ENCODE peak calls at places on chromosomes 2 and 18, in eight cellular contexts. One of them, this sample, is unnamed.

GRCh38 chr2:23993736-23994269 is 16.1 kb upstream of the MFSD2B start:
- DNase-seq in EH: peak; percentile 19
- DNase-seq in M059J: no peak
- DNase-seq in HCT116: no peak
- DNase-seq in NCI-H1092 treated with DMSO at 0.1 percent for 48 hours: no peak
- DNase-seq in NCI-H1694 treated with DMSO at 0.1 percent for 48 hours: no peak
- DNase-seq in LoVo: no peak
- DNase-seq in CD8-positive, alpha-beta T cell: no peak
- DNase-seq in this sample: no peak

GRCh38 chr18:74476154-74476553 is 19.0 kb upstream of the DIPK1C start:
- DNase-seq in LoVo: no peak
- DNase-seq in NCI-H1092 treated with DMSO at 0.1 percent for 48 hours: no peak
- DNase-seq in CD8-positive, alpha-beta T cell: no peak
- DNase-seq in M059J: no peak
- DNase-seq in HCT116: no peak
- DNase-seq in EH: peak; percentile 19
- DNase-seq in NCI-H1694 treated with DMSO at 0.1 percent for 48 hours: peak; percentile 8
- DNase-seq in this sample: no peak

GRCh38 chr18:57008001-57008686 is 138.7 kb upstream of the BOD1L2 start:
- DNase-seq in CD8-positive, alpha-beta T cell: no peak
- DNase-seq in M059J: no peak
- DNase-seq in NCI-H1694 treated with DMSO at 0.1 percent for 48 hours: no peak
- DNase-seq in EH: no peak
- DNase-seq in NCI-H1092 treated with DMSO at 0.1 percent for 48 hours: no peak
- DNase-seq in LoVo: no peak
- DNase-seq in HCT116: no peak
- DNase-seq in this sample: no peak

GRCh38 chr18:47248610-47249343 is 2.7 kb downstream of the SKOR2 start:
- DNase-seq in LoVo: no peak
- DNase-seq in CD8-positive, alpha-beta T cell: no peak
- DNase-seq in HCT116: no peak
- DNase-seq in NCI-H1092 treated with DMSO at 0.1 percent for 48 hours: no peak
- DNase-seq in EH: no peak
- DNase-seq in M059J: no peak
- DNase-seq in NCI-H1694 treated with DMSO at 0.1 percent for 48 hours: no peak
- DNase-seq in this sample: no peak

GRCh38 chr2:226057914-226058313 is 658.4 kb downstream of the NYAP2 start:
- DNase-seq in M059J: no peak
- DNase-seq in CD8-positive, alpha-beta T cell: no peak
- DNase-seq in NCI-H1694 treated with DMSO at 0.1 percent for 48 hours: no peak
- DNase-seq in HCT116: no peak
- DNase-seq in LoVo: no peak
- DNase-seq in EH: no peak
- DNase-seq in NCI-H1092 treated with DMSO at 0.1 percent for 48 hours: no peak
- DNase-seq in this sample: no peak

GRCh38 chr18:9147440-9148238 is 11.1 kb downstream of the ANKRD12 start:
- DNase-seq in HCT116: peak; percentile 48
- DNase-seq in CD8-positive, alpha-beta T cell: no peak
- DNase-seq in M059J: peak; percentile 69
- DNase-seq in EH: peak; percentile 78
- DNase-seq in NCI-H1694 treated with DMSO at 0.1 percent for 48 hours: peak; percentile 65
- DNase-seq in NCI-H1092 treated with DMSO at 0.1 percent for 48 hours: peak; percentile 39
- DNase-seq in LoVo: peak; percentile 62
- DNase-seq in this sample: peak; percentile 10

GRCh38 chr2:9782197-9782719 is 61.0 kb upstream of the TAF1B start:
- DNase-seq in CD8-positive, alpha-beta T cell: no peak
- DNase-seq in NCI-H1092 treated with DMSO at 0.1 percent for 48 hours: no peak
- DNase-seq in HCT116: no peak
- DNase-seq in NCI-H1694 treated with DMSO at 0.1 percent for 48 hours: no peak
- DNase-seq in M059J: peak; percentile 69
- DNase-seq in LoVo: no peak
- DNase-seq in EH: no peak
- DNase-seq in this sample: peak; percentile 37

GRCh38 chr2:62738981-62739936 is 33.7 kb downstream of the EHBP1 start:
- DNase-seq in HCT116: no peak
- DNase-seq in NCI-H1092 treated with DMSO at 0.1 percent for 48 hours: no peak
- DNase-seq in EH: no peak
- DNase-seq in NCI-H1694 treated with DMSO at 0.1 percent for 48 hours: no peak
- DNase-seq in M059J: no peak
- DNase-seq in CD8-positive, alpha-beta T cell: no peak
- DNase-seq in LoVo: no peak
- DNase-seq in this sample: no peak

GRCh38 chr2:3073721-3074120 is 303.9 kb downstream of the EIPR1 start:
- DNase-seq in M059J: no peak
- DNase-seq in CD8-positive, alpha-beta T cell: no peak
- DNase-seq in EH: no peak
- DNase-seq in LoVo: no peak
- DNase-seq in HCT116: no peak
- DNase-seq in NCI-H1092 treated with DMSO at 0.1 percent for 48 hours: no peak
- DNase-seq in NCI-H1694 treated with DMSO at 0.1 percent for 48 hours: no peak
- DNase-seq in this sample: no peak

GRCh38 chr2:218030409-218031195 is 27.8 kb upstream of the TNS1 start:
- DNase-seq in NCI-H1092 treated with DMSO at 0.1 percent for 48 hours: no peak
- DNase-seq in LoVo: no peak
- DNase-seq in CD8-positive, alpha-beta T cell: peak; percentile 41
- DNase-seq in M059J: no peak
- DNase-seq in EH: no peak
- DNase-seq in NCI-H1694 treated with DMSO at 0.1 percent for 48 hours: no peak
- DNase-seq in HCT116: no peak
- DNase-seq in this sample: no peak

GRCh38 chr2:190468814-190469569 is 60.8 kb downstream of the MFSD6 start:
- DNase-seq in LoVo: peak; percentile 78
- DNase-seq in NCI-H1694 treated with DMSO at 0.1 percent for 48 hours: peak; percentile 98
- DNase-seq in HCT116: peak; percentile 35
- DNase-seq in NCI-H1092 treated with DMSO at 0.1 percent for 48 hours: peak; percentile 98
- DNase-seq in CD8-positive, alpha-beta T cell: no peak
- DNase-seq in M059J: peak; percentile 95
- DNase-seq in EH: peak; percentile 98
- DNase-seq in this sample: peak; percentile 95

GRCh38 chr2:197674546-197674945 is 841 bp downstream of the RFTN2 start:
- DNase-seq in M059J: no peak
- DNase-seq in HCT116: no peak
- DNase-seq in LoVo: no peak
- DNase-seq in CD8-positive, alpha-beta T cell: no peak
- DNase-seq in NCI-H1092 treated with DMSO at 0.1 percent for 48 hours: no peak
- DNase-seq in EH: peak; percentile 34
- DNase-seq in NCI-H1694 treated with DMSO at 0.1 percent for 48 hours: no peak
- DNase-seq in this sample: no peak

GRCh38 chr2:112062894-112063293 is 7.8 kb downstream of the TMEM87B start:
- DNase-seq in LoVo: no peak
- DNase-seq in NCI-H1694 treated with DMSO at 0.1 percent for 48 hours: no peak
- DNase-seq in EH: no peak
- DNase-seq in M059J: no peak
- DNase-seq in HCT116: no peak
- DNase-seq in CD8-positive, alpha-beta T cell: no peak
- DNase-seq in NCI-H1092 treated with DMSO at 0.1 percent for 48 hours: no peak
- DNase-seq in this sample: no peak

GRCh38 chr2:1014802-1015201 is 64.2 kb downstream of the SNTG2 start:
- DNase-seq in NCI-H1092 treated with DMSO at 0.1 percent for 48 hours: no peak
- DNase-seq in HCT116: no peak
- DNase-seq in LoVo: no peak
- DNase-seq in M059J: no peak
- DNase-seq in CD8-positive, alpha-beta T cell: no peak
- DNase-seq in NCI-H1694 treated with DMSO at 0.1 percent for 48 hours: no peak
- DNase-seq in EH: no peak
- DNase-seq in this sample: no peak

GRCh38 chr18:23341383-23341782 is 111.7 kb upstream of the RIOK3 start:
- DNase-seq in EH: no peak
- DNase-seq in NCI-H1092 treated with DMSO at 0.1 percent for 48 hours: no peak
- DNase-seq in HCT116: no peak
- DNase-seq in M059J: no peak
- DNase-seq in LoVo: no peak
- DNase-seq in NCI-H1694 treated with DMSO at 0.1 percent for 48 hours: no peak
- DNase-seq in CD8-positive, alpha-beta T cell: no peak
- DNase-seq in this sample: no peak

GRCh38 chr2:140916410-140916809 is 1214.4 kb downstream of the LRP1B start:
- DNase-seq in NCI-H1694 treated with DMSO at 0.1 percent for 48 hours: no peak
- DNase-seq in HCT116: no peak
- DNase-seq in LoVo: no peak
- DNase-seq in M059J: no peak
- DNase-seq in CD8-positive, alpha-beta T cell: no peak
- DNase-seq in EH: no peak
- DNase-seq in NCI-H1092 treated with DMSO at 0.1 percent for 48 hours: no peak
- DNase-seq in this sample: no peak

GRCh38 chr18:7038330-7038846 is 79.2 kb downstream of the LAMA1 start:
- DNase-seq in CD8-positive, alpha-beta T cell: no peak
- DNase-seq in NCI-H1694 treated with DMSO at 0.1 percent for 48 hours: no peak
- DNase-seq in EH: peak; percentile 99
- DNase-seq in M059J: peak; percentile 87
- DNase-seq in NCI-H1092 treated with DMSO at 0.1 percent for 48 hours: peak; percentile 79
- DNase-seq in LoVo: peak; percentile 4
- DNase-seq in HCT116: no peak
- DNase-seq in this sample: peak; percentile 32

GRCh38 chr2:40666438-40666837 is 214.5 kb upstream of the SLC8A1 start:
- DNase-seq in M059J: no peak
- DNase-seq in CD8-positive, alpha-beta T cell: no peak
- DNase-seq in HCT116: no peak
- DNase-seq in NCI-H1092 treated with DMSO at 0.1 percent for 48 hours: no peak
- DNase-seq in LoVo: no peak
- DNase-seq in NCI-H1694 treated with DMSO at 0.1 percent for 48 hours: no peak
- DNase-seq in EH: peak; percentile 83
- DNase-seq in this sample: no peak

GRCh38 chr2:232438951-232439757 is 16.8 kb upstream of the ALPI start:
- DNase-seq in NCI-H1694 treated with DMSO at 0.1 percent for 48 hours: no peak
- DNase-seq in CD8-positive, alpha-beta T cell: peak; percentile 62
- DNase-seq in HCT116: no peak
- DNase-seq in M059J: no peak
- DNase-seq in NCI-H1092 treated with DMSO at 0.1 percent for 48 hours: no peak
- DNase-seq in LoVo: no peak
- DNase-seq in EH: peak; percentile 29
- DNase-seq in this sample: no peak

GRCh38 chr18:55466789-55467188 is 121.2 kb downstream of the TCF4 start:
- DNase-seq in LoVo: no peak
- DNase-seq in NCI-H1694 treated with DMSO at 0.1 percent for 48 hours: no peak
- DNase-seq in NCI-H1092 treated with DMSO at 0.1 percent for 48 hours: no peak
- DNase-seq in CD8-positive, alpha-beta T cell: no peak
- DNase-seq in HCT116: no peak
- DNase-seq in M059J: no peak
- DNase-seq in EH: no peak
- DNase-seq in this sample: no peak

GRCh38 chr2:71792926-71793761 is 339.8 kb downstream of the DYSF start:
- DNase-seq in M059J: peak; percentile 80
- DNase-seq in NCI-H1694 treated with DMSO at 0.1 percent for 48 hours: no peak
- DNase-seq in CD8-positive, alpha-beta T cell: no peak
- DNase-seq in NCI-H1092 treated with DMSO at 0.1 percent for 48 hours: no peak
- DNase-seq in EH: peak; percentile 88
- DNase-seq in LoVo: no peak
- DNase-seq in HCT116: no peak
- DNase-seq in this sample: no peak

GRCh38 chr2:120754067-120754960 is 18.6 kb downstream of the GLI2 start:
- DNase-seq in NCI-H1092 treated with DMSO at 0.1 percent for 48 hours: no peak
- DNase-seq in HCT116: no peak
- DNase-seq in LoVo: no peak
- DNase-seq in NCI-H1694 treated with DMSO at 0.1 percent for 48 hours: no peak
- DNase-seq in CD8-positive, alpha-beta T cell: no peak
- DNase-seq in M059J: no peak
- DNase-seq in EH: peak; percentile 46
- DNase-seq in this sample: no peak